ENCODE peak calls at places on chromosomes 7 and 10, in eight cellular contexts. One of them, this sample, is unnamed.

GRCh38 chr7:80136276-80137045 is 1.8 kb downstream of the GNAI1 start:
- DNase-seq in cardiac fibroblast: no peak
- DNase-seq in activated T-cell treated with anti-CD3 and anti-CD28 coated beads, Interleukin-2, amount 50 U/mL, for 48 hours: no peak
- DNase-seq in stimulated activated CD4-positive, alpha-beta T cell treated with anti-CD3 and anti-CD28 coated beads, TNF-alpha, amount 100 ng/mL, for 4 hours: no peak
- DNase-seq in nephron progenitor cell: no peak
- DNase-seq in HEK293T: no peak
- DNase-seq in NT2/D1: no peak
- DNase-seq in cardiac muscle cell: no peak
- DNase-seq in this sample: peak

GRCh38 chr10:10869592-10869991 is 148.1 kb upstream of the CELF2 start:
- DNase-seq in cardiac fibroblast: peak
- DNase-seq in activated T-cell treated with anti-CD3 and anti-CD28 coated beads, Interleukin-2, amount 50 U/mL, for 48 hours: no peak
- DNase-seq in stimulated activated CD4-positive, alpha-beta T cell treated with anti-CD3 and anti-CD28 coated beads, TNF-alpha, amount 100 ng/mL, for 4 hours: no peak
- DNase-seq in nephron progenitor cell: no peak
- DNase-seq in HEK293T: no peak
- DNase-seq in NT2/D1: no peak
- DNase-seq in cardiac muscle cell: no peak
- DNase-seq in this sample: peak

GRCh38 chr10:29512460-29512974 is 122.3 kb downstream of the SVIL start:
- DNase-seq in cardiac fibroblast: no peak
- DNase-seq in activated T-cell treated with anti-CD3 and anti-CD28 coated beads, Interleukin-2, amount 50 U/mL, for 48 hours: no peak
- DNase-seq in stimulated activated CD4-positive, alpha-beta T cell treated with anti-CD3 and anti-CD28 coated beads, TNF-alpha, amount 100 ng/mL, for 4 hours: no peak
- DNase-seq in nephron progenitor cell: no peak
- DNase-seq in HEK293T: no peak
- DNase-seq in NT2/D1: no peak
- DNase-seq in cardiac muscle cell: no peak
- DNase-seq in this sample: no peak

GRCh38 chr7:54354436-54354835 is 187.7 kb upstream of the VSTM2A start:
- DNase-seq in cardiac fibroblast: no peak
- DNase-seq in activated T-cell treated with anti-CD3 and anti-CD28 coated beads, Interleukin-2, amount 50 U/mL, for 48 hours: no peak
- DNase-seq in stimulated activated CD4-positive, alpha-beta T cell treated with anti-CD3 and anti-CD28 coated beads, TNF-alpha, amount 100 ng/mL, for 4 hours: no peak
- DNase-seq in nephron progenitor cell: no peak
- DNase-seq in HEK293T: no peak
- DNase-seq in NT2/D1: no peak
- DNase-seq in cardiac muscle cell: no peak
- DNase-seq in this sample: no peak

GRCh38 chr7:44431091-44431608 is 59.3 kb downstream of the NUDCD3 start:
- DNase-seq in cardiac fibroblast: no peak
- DNase-seq in activated T-cell treated with anti-CD3 and anti-CD28 coated beads, Interleukin-2, amount 50 U/mL, for 48 hours: no peak
- DNase-seq in stimulated activated CD4-positive, alpha-beta T cell treated with anti-CD3 and anti-CD28 coated beads, TNF-alpha, amount 100 ng/mL, for 4 hours: no peak
- DNase-seq in nephron progenitor cell: peak
- DNase-seq in HEK293T: peak
- DNase-seq in NT2/D1: no peak
- DNase-seq in cardiac muscle cell: peak
- DNase-seq in this sample: peak

GRCh38 chr10:339038-339391 is 203.8 kb downstream of the ZMYND11 start:
- DNase-seq in cardiac fibroblast: no peak
- DNase-seq in activated T-cell treated with anti-CD3 and anti-CD28 coated beads, Interleukin-2, amount 50 U/mL, for 48 hours: no peak
- DNase-seq in stimulated activated CD4-positive, alpha-beta T cell treated with anti-CD3 and anti-CD28 coated beads, TNF-alpha, amount 100 ng/mL, for 4 hours: no peak
- DNase-seq in nephron progenitor cell: no peak
- DNase-seq in HEK293T: no peak
- DNase-seq in NT2/D1: no peak
- DNase-seq in cardiac muscle cell: no peak
- DNase-seq in this sample: no peak

GRCh38 chr10:97685395-97685958 is 1.6 kb downstream of the AVPI1 start:
- DNase-seq in cardiac fibroblast: peak
- DNase-seq in activated T-cell treated with anti-CD3 and anti-CD28 coated beads, Interleukin-2, amount 50 U/mL, for 48 hours: no peak
- DNase-seq in stimulated activated CD4-positive, alpha-beta T cell treated with anti-CD3 and anti-CD28 coated beads, TNF-alpha, amount 100 ng/mL, for 4 hours: no peak
- DNase-seq in nephron progenitor cell: no peak
- DNase-seq in HEK293T: peak
- DNase-seq in NT2/D1: no peak
- DNase-seq in cardiac muscle cell: peak
- DNase-seq in this sample: peak

GRCh38 chr7:33725641-33726040 is 179.7 kb upstream of the BMPER start:
- DNase-seq in cardiac fibroblast: no peak
- DNase-seq in activated T-cell treated with anti-CD3 and anti-CD28 coated beads, Interleukin-2, amount 50 U/mL, for 48 hours: no peak
- DNase-seq in stimulated activated CD4-positive, alpha-beta T cell treated with anti-CD3 and anti-CD28 coated beads, TNF-alpha, amount 100 ng/mL, for 4 hours: no peak
- DNase-seq in nephron progenitor cell: no peak
- DNase-seq in HEK293T: no peak
- DNase-seq in NT2/D1: no peak
- DNase-seq in cardiac muscle cell: no peak
- DNase-seq in this sample: peak

GRCh38 chr7:30347226-30348082 is 63.1 kb downstream of the ZNRF2 start:
- DNase-seq in cardiac fibroblast: no peak
- DNase-seq in activated T-cell treated with anti-CD3 and anti-CD28 coated beads, Interleukin-2, amount 50 U/mL, for 48 hours: no peak
- DNase-seq in stimulated activated CD4-positive, alpha-beta T cell treated with anti-CD3 and anti-CD28 coated beads, TNF-alpha, amount 100 ng/mL, for 4 hours: no peak
- DNase-seq in nephron progenitor cell: no peak
- DNase-seq in HEK293T: no peak
- DNase-seq in NT2/D1: no peak
- DNase-seq in cardiac muscle cell: no peak
- DNase-seq in this sample: no peak

GRCh38 chr7:150586778-150587152 is 19.6 kb downstream of the GIMAP4 start:
- DNase-seq in cardiac fibroblast: peak
- DNase-seq in activated T-cell treated with anti-CD3 and anti-CD28 coated beads, Interleukin-2, amount 50 U/mL, for 48 hours: no peak
- DNase-seq in stimulated activated CD4-positive, alpha-beta T cell treated with anti-CD3 and anti-CD28 coated beads, TNF-alpha, amount 100 ng/mL, for 4 hours: no peak
- DNase-seq in nephron progenitor cell: no peak
- DNase-seq in HEK293T: no peak
- DNase-seq in NT2/D1: no peak
- DNase-seq in cardiac muscle cell: no peak
- DNase-seq in this sample: peak

GRCh38 chr10:104300736-104301292 is 31.8 kb downstream of the GSTO2 start:
- DNase-seq in cardiac fibroblast: peak
- DNase-seq in activated T-cell treated with anti-CD3 and anti-CD28 coated beads, Interleukin-2, amount 50 U/mL, for 48 hours: peak
- DNase-seq in stimulated activated CD4-positive, alpha-beta T cell treated with anti-CD3 and anti-CD28 coated beads, TNF-alpha, amount 100 ng/mL, for 4 hours: no peak
- DNase-seq in nephron progenitor cell: peak
- DNase-seq in HEK293T: no peak
- DNase-seq in NT2/D1: no peak
- DNase-seq in cardiac muscle cell: no peak
- DNase-seq in this sample: peak

GRCh38 chr7:155373359-155374273 is 75.9 kb downstream of the INSIG1 start:
- DNase-seq in cardiac fibroblast: no peak
- DNase-seq in activated T-cell treated with anti-CD3 and anti-CD28 coated beads, Interleukin-2, amount 50 U/mL, for 48 hours: peak
- DNase-seq in stimulated activated CD4-positive, alpha-beta T cell treated with anti-CD3 and anti-CD28 coated beads, TNF-alpha, amount 100 ng/mL, for 4 hours: no peak
- DNase-seq in nephron progenitor cell: no peak
- DNase-seq in HEK293T: no peak
- DNase-seq in NT2/D1: no peak
- DNase-seq in cardiac muscle cell: no peak
- DNase-seq in this sample: peak

GRCh38 chr7:99631311-99632109 is 14.8 kb downstream of the ZSCAN25 start:
- DNase-seq in cardiac fibroblast: peak
- DNase-seq in activated T-cell treated with anti-CD3 and anti-CD28 coated beads, Interleukin-2, amount 50 U/mL, for 48 hours: peak
- DNase-seq in stimulated activated CD4-positive, alpha-beta T cell treated with anti-CD3 and anti-CD28 coated beads, TNF-alpha, amount 100 ng/mL, for 4 hours: no peak
- DNase-seq in nephron progenitor cell: no peak
- DNase-seq in HEK293T: peak
- DNase-seq in NT2/D1: peak
- DNase-seq in cardiac muscle cell: peak
- DNase-seq in this sample: peak

GRCh38 chr7:131076711-131077170 is 250.9 kb upstream of the MKLN1 start:
- DNase-seq in cardiac fibroblast: peak
- DNase-seq in activated T-cell treated with anti-CD3 and anti-CD28 coated beads, Interleukin-2, amount 50 U/mL, for 48 hours: no peak
- DNase-seq in stimulated activated CD4-positive, alpha-beta T cell treated with anti-CD3 and anti-CD28 coated beads, TNF-alpha, amount 100 ng/mL, for 4 hours: no peak
- DNase-seq in nephron progenitor cell: no peak
- DNase-seq in HEK293T: peak
- DNase-seq in NT2/D1: no peak
- DNase-seq in cardiac muscle cell: peak
- DNase-seq in this sample: no peak

GRCh38 chr7:6655636-6656385 is 18.7 kb downstream of the ZNF316 start:
- DNase-seq in cardiac fibroblast: no peak
- DNase-seq in activated T-cell treated with anti-CD3 and anti-CD28 coated beads, Interleukin-2, amount 50 U/mL, for 48 hours: no peak
- DNase-seq in stimulated activated CD4-positive, alpha-beta T cell treated with anti-CD3 and anti-CD28 coated beads, TNF-alpha, amount 100 ng/mL, for 4 hours: no peak
- DNase-seq in nephron progenitor cell: no peak
- DNase-seq in HEK293T: no peak
- DNase-seq in NT2/D1: no peak
- DNase-seq in cardiac muscle cell: no peak
- DNase-seq in this sample: no peak

GRCh38 chr7:154646126-154647013 is 356.6 kb downstream of the PAXIP1 start:
- DNase-seq in cardiac fibroblast: no peak
- DNase-seq in activated T-cell treated with anti-CD3 and anti-CD28 coated beads, Interleukin-2, amount 50 U/mL, for 48 hours: no peak
- DNase-seq in stimulated activated CD4-positive, alpha-beta T cell treated with anti-CD3 and anti-CD28 coated beads, TNF-alpha, amount 100 ng/mL, for 4 hours: no peak
- DNase-seq in nephron progenitor cell: no peak
- DNase-seq in HEK293T: no peak
- DNase-seq in NT2/D1: no peak
- DNase-seq in cardiac muscle cell: no peak
- DNase-seq in this sample: no peak

GRCh38 chr10:14686356-14686755 is 88.3 kb downstream of the FAM107B start:
- DNase-seq in cardiac fibroblast: no peak
- DNase-seq in activated T-cell treated with anti-CD3 and anti-CD28 coated beads, Interleukin-2, amount 50 U/mL, for 48 hours: no peak
- DNase-seq in stimulated activated CD4-positive, alpha-beta T cell treated with anti-CD3 and anti-CD28 coated beads, TNF-alpha, amount 100 ng/mL, for 4 hours: no peak
- DNase-seq in nephron progenitor cell: no peak
- DNase-seq in HEK293T: no peak
- DNase-seq in NT2/D1: no peak
- DNase-seq in cardiac muscle cell: no peak
- DNase-seq in this sample: no peak

GRCh38 chr7:147509859-147510542 is 1080.6 kb upstream of the C7orf33 start:
- DNase-seq in cardiac fibroblast: peak
- DNase-seq in activated T-cell treated with anti-CD3 and anti-CD28 coated beads, Interleukin-2, amount 50 U/mL, for 48 hours: no peak
- DNase-seq in stimulated activated CD4-positive, alpha-beta T cell treated with anti-CD3 and anti-CD28 coated beads, TNF-alpha, amount 100 ng/mL, for 4 hours: no peak
- DNase-seq in nephron progenitor cell: no peak
- DNase-seq in HEK293T: no peak
- DNase-seq in NT2/D1: no peak
- DNase-seq in cardiac muscle cell: no peak
- DNase-seq in this sample: no peak

GRCh38 chr10:44567471-44567870 is 182.6 kb upstream of the CXCL12 start:
- DNase-seq in cardiac fibroblast: peak
- DNase-seq in activated T-cell treated with anti-CD3 and anti-CD28 coated beads, Interleukin-2, amount 50 U/mL, for 48 hours: no peak
- DNase-seq in stimulated activated CD4-positive, alpha-beta T cell treated with anti-CD3 and anti-CD28 coated beads, TNF-alpha, amount 100 ng/mL, for 4 hours: no peak
- DNase-seq in nephron progenitor cell: no peak
- DNase-seq in HEK293T: no peak
- DNase-seq in NT2/D1: no peak
- DNase-seq in cardiac muscle cell: no peak
- DNase-seq in this sample: no peak

GRCh38 chr7:70142247-70142932 is 544.1 kb downstream of the AUTS2 start:
- DNase-seq in cardiac fibroblast: no peak
- DNase-seq in activated T-cell treated with anti-CD3 and anti-CD28 coated beads, Interleukin-2, amount 50 U/mL, for 48 hours: no peak
- DNase-seq in stimulated activated CD4-positive, alpha-beta T cell treated with anti-CD3 and anti-CD28 coated beads, TNF-alpha, amount 100 ng/mL, for 4 hours: no peak
- DNase-seq in nephron progenitor cell: no peak
- DNase-seq in HEK293T: no peak
- DNase-seq in NT2/D1: no peak
- DNase-seq in cardiac muscle cell: peak
- DNase-seq in this sample: no peak

GRCh38 chr7:48097511-48098231 is 8.6 kb downstream of the UPP1 start:
- DNase-seq in cardiac fibroblast: no peak
- DNase-seq in activated T-cell treated with anti-CD3 and anti-CD28 coated beads, Interleukin-2, amount 50 U/mL, for 48 hours: no peak
- DNase-seq in stimulated activated CD4-positive, alpha-beta T cell treated with anti-CD3 and anti-CD28 coated beads, TNF-alpha, amount 100 ng/mL, for 4 hours: no peak
- DNase-seq in nephron progenitor cell: no peak
- DNase-seq in HEK293T: no peak
- DNase-seq in NT2/D1: no peak
- DNase-seq in cardiac muscle cell: no peak
- DNase-seq in this sample: peak

GRCh38 chr7:28984631-28985030 is 26.5 kb upstream of the TRIL start:
- DNase-seq in cardiac fibroblast: peak
- DNase-seq in activated T-cell treated with anti-CD3 and anti-CD28 coated beads, Interleukin-2, amount 50 U/mL, for 48 hours: no peak
- DNase-seq in stimulated activated CD4-positive, alpha-beta T cell treated with anti-CD3 and anti-CD28 coated beads, TNF-alpha, amount 100 ng/mL, for 4 hours: no peak
- DNase-seq in nephron progenitor cell: no peak
- DNase-seq in HEK293T: peak
- DNase-seq in NT2/D1: peak
- DNase-seq in cardiac muscle cell: no peak
- DNase-seq in this sample: peak

GRCh38 chr10:23818484-23818883 is 379.6 kb downstream of the OTUD1 start:
- DNase-seq in cardiac fibroblast: no peak
- DNase-seq in activated T-cell treated with anti-CD3 and anti-CD28 coated beads, Interleukin-2, amount 50 U/mL, for 48 hours: no peak
- DNase-seq in stimulated activated CD4-positive, alpha-beta T cell treated with anti-CD3 and anti-CD28 coated beads, TNF-alpha, amount 100 ng/mL, for 4 hours: no peak
- DNase-seq in nephron progenitor cell: peak
- DNase-seq in HEK293T: no peak
- DNase-seq in NT2/D1: peak
- DNase-seq in cardiac muscle cell: no peak
- DNase-seq in this sample: no peak

GRCh38 chr7:156527458-156527890 is 113.1 kb upstream of the RNF32 start:
- DNase-seq in cardiac fibroblast: no peak
- DNase-seq in activated T-cell treated with anti-CD3 and anti-CD28 coated beads, Interleukin-2, amount 50 U/mL, for 48 hours: no peak
- DNase-seq in stimulated activated CD4-positive, alpha-beta T cell treated with anti-CD3 and anti-CD28 coated beads, TNF-alpha, amount 100 ng/mL, for 4 hours: no peak
- DNase-seq in nephron progenitor cell: no peak
- DNase-seq in HEK293T: no peak
- DNase-seq in NT2/D1: no peak
- DNase-seq in cardiac muscle cell: no peak
- DNase-seq in this sample: no peak

GRCh38 chr7:26490631-26491624 is 199.3 kb downstream of the SNX10 start:
- DNase-seq in cardiac fibroblast: no peak
- DNase-seq in activated T-cell treated with anti-CD3 and anti-CD28 coated beads, Interleukin-2, amount 50 U/mL, for 48 hours: no peak
- DNase-seq in stimulated activated CD4-positive, alpha-beta T cell treated with anti-CD3 and anti-CD28 coated beads, TNF-alpha, amount 100 ng/mL, for 4 hours: no peak
- DNase-seq in nephron progenitor cell: no peak
- DNase-seq in HEK293T: no peak
- DNase-seq in NT2/D1: no peak
- DNase-seq in cardiac muscle cell: no peak
- DNase-seq in this sample: no peak

GRCh38 chr10:24869354-24870016 is 82.9 kb downstream of the PRTFDC1 start:
- DNase-seq in cardiac fibroblast: peak
- DNase-seq in activated T-cell treated with anti-CD3 and anti-CD28 coated beads, Interleukin-2, amount 50 U/mL, for 48 hours: no peak
- DNase-seq in stimulated activated CD4-positive, alpha-beta T cell treated with anti-CD3 and anti-CD28 coated beads, TNF-alpha, amount 100 ng/mL, for 4 hours: no peak
- DNase-seq in nephron progenitor cell: no peak
- DNase-seq in HEK293T: no peak
- DNase-seq in NT2/D1: no peak
- DNase-seq in cardiac muscle cell: no peak
- DNase-seq in this sample: peak

GRCh38 chr7:44276571-44277101 is 48.8 kb downstream of the CAMK2B start:
- DNase-seq in cardiac fibroblast: no peak
- DNase-seq in activated T-cell treated with anti-CD3 and anti-CD28 coated beads, Interleukin-2, amount 50 U/mL, for 48 hours: no peak
- DNase-seq in stimulated activated CD4-positive, alpha-beta T cell treated with anti-CD3 and anti-CD28 coated beads, TNF-alpha, amount 100 ng/mL, for 4 hours: no peak
- DNase-seq in nephron progenitor cell: no peak
- DNase-seq in HEK293T: no peak
- DNase-seq in NT2/D1: no peak
- DNase-seq in cardiac muscle cell: no peak
- DNase-seq in this sample: no peak

GRCh38 chr7:1895664-1896515 is 225.8 kb downstream of the ELFN1 start:
- DNase-seq in cardiac fibroblast: no peak
- DNase-seq in activated T-cell treated with anti-CD3 and anti-CD28 coated beads, Interleukin-2, amount 50 U/mL, for 48 hours: no peak
- DNase-seq in stimulated activated CD4-positive, alpha-beta T cell treated with anti-CD3 and anti-CD28 coated beads, TNF-alpha, amount 100 ng/mL, for 4 hours: no peak
- DNase-seq in nephron progenitor cell: no peak
- DNase-seq in HEK293T: no peak
- DNase-seq in NT2/D1: no peak
- DNase-seq in cardiac muscle cell: no peak
- DNase-seq in this sample: no peak

GRCh38 chr10:116634126-116634975 is 13.6 kb downstream of the PNLIPRP2 start:
- DNase-seq in cardiac fibroblast: no peak
- DNase-seq in activated T-cell treated with anti-CD3 and anti-CD28 coated beads, Interleukin-2, amount 50 U/mL, for 48 hours: no peak
- DNase-seq in stimulated activated CD4-positive, alpha-beta T cell treated with anti-CD3 and anti-CD28 coated beads, TNF-alpha, amount 100 ng/mL, for 4 hours: no peak
- DNase-seq in nephron progenitor cell: no peak
- DNase-seq in HEK293T: no peak
- DNase-seq in NT2/D1: no peak
- DNase-seq in cardiac muscle cell: no peak
- DNase-seq in this sample: no peak

GRCh38 chr10:24983946-24984345 is 31.5 kb upstream of the PRTFDC1 start:
- DNase-seq in cardiac fibroblast: peak
- DNase-seq in activated T-cell treated with anti-CD3 and anti-CD28 coated beads, Interleukin-2, amount 50 U/mL, for 48 hours: no peak
- DNase-seq in stimulated activated CD4-positive, alpha-beta T cell treated with anti-CD3 and anti-CD28 coated beads, TNF-alpha, amount 100 ng/mL, for 4 hours: no peak
- DNase-seq in nephron progenitor cell: no peak
- DNase-seq in HEK293T: no peak
- DNase-seq in NT2/D1: no peak
- DNase-seq in cardiac muscle cell: no peak
- DNase-seq in this sample: no peak

GRCh38 chr7:2923886-2924574 is 79.9 kb upstream of the GNA12 start:
- DNase-seq in cardiac fibroblast: no peak
- DNase-seq in activated T-cell treated with anti-CD3 and anti-CD28 coated beads, Interleukin-2, amount 50 U/mL, for 48 hours: no peak
- DNase-seq in stimulated activated CD4-positive, alpha-beta T cell treated with anti-CD3 and anti-CD28 coated beads, TNF-alpha, amount 100 ng/mL, for 4 hours: no peak
- DNase-seq in nephron progenitor cell: no peak
- DNase-seq in HEK293T: no peak
- DNase-seq in NT2/D1: no peak
- DNase-seq in cardiac muscle cell: no peak
- DNase-seq in this sample: no peak